ENCODE peak calls at places on chromosome 20, in seven cellular contexts. One of them, this sample, is unnamed.
A peak's percentile ranks its signal among the peaks of the same experiment; 100 is the strongest.

GRCh38 chr20:51013577-51014330 is 9.2 kb downstream of the KCNG1 start:
- DNase-seq in HFF-Myc: no peak
- DNase-seq in NCI-H1092: no peak
- DNase-seq in tibial artery: no peak
- DNase-seq in midbrain: no peak
- DNase-seq in stimulated activated effector memory CD8-positive, alpha-beta T cell treated with anti-CD3 and anti-CD28 coated beads, Interleukin-12 subunit alpha, Interleukin-12 subunit beta, amount 100 ng/mL, for 72 hours: no peak
- DNase-seq in D341Med: no peak
- DNase-seq in this sample: peak; percentile 17

GRCh38 chr20:46182271-46182670 is 64.2 kb downstream of the CD40 start:
- DNase-seq in HFF-Myc: no peak
- DNase-seq in stimulated activated effector memory CD8-positive, alpha-beta T cell treated with anti-CD3 and anti-CD28 coated beads, Interleukin-12 subunit alpha, Interleukin-12 subunit beta, amount 100 ng/mL, for 72 hours: no peak
- DNase-seq in tibial artery: no peak
- DNase-seq in NCI-H1092: no peak
- DNase-seq in D341Med: no peak
- DNase-seq in midbrain: no peak
- DNase-seq in this sample: no peak

GRCh38 chr20:35702051-35702823 is 3.0 kb downstream of the ROMO1 start:
- DNase-seq in midbrain: no peak
- DNase-seq in D341Med: no peak
- DNase-seq in stimulated activated effector memory CD8-positive, alpha-beta T cell treated with anti-CD3 and anti-CD28 coated beads, Interleukin-12 subunit alpha, Interleukin-12 subunit beta, amount 100 ng/mL, for 72 hours: no peak
- DNase-seq in NCI-H1092: no peak
- DNase-seq in HFF-Myc: peak; percentile 59
- DNase-seq in tibial artery: no peak
- DNase-seq in this sample: peak; percentile 57

GRCh38 chr20:63451821-63452220 is 20.6 kb downstream of the KCNQ2 start:
- DNase-seq in HFF-Myc: no peak
- DNase-seq in NCI-H1092: no peak
- DNase-seq in stimulated activated effector memory CD8-positive, alpha-beta T cell treated with anti-CD3 and anti-CD28 coated beads, Interleukin-12 subunit alpha, Interleukin-12 subunit beta, amount 100 ng/mL, for 72 hours: no peak
- DNase-seq in tibial artery: no peak
- DNase-seq in D341Med: no peak
- DNase-seq in midbrain: no peak
- DNase-seq in this sample: no peak

GRCh38 chr20:9506964-9507369 is 7.4 kb upstream of the LAMP5 start:
- DNase-seq in midbrain: no peak
- DNase-seq in NCI-H1092: no peak
- DNase-seq in tibial artery: no peak
- DNase-seq in stimulated activated effector memory CD8-positive, alpha-beta T cell treated with anti-CD3 and anti-CD28 coated beads, Interleukin-12 subunit alpha, Interleukin-12 subunit beta, amount 100 ng/mL, for 72 hours: no peak
- DNase-seq in D341Med: no peak
- DNase-seq in HFF-Myc: no peak
- DNase-seq in this sample: no peak

GRCh38 chr20:36836591-36837329 is 39.2 kb upstream of the TLDC2 start:
- DNase-seq in D341Med: peak; percentile 74
- DNase-seq in NCI-H1092: peak; percentile 17
- DNase-seq in midbrain: peak; percentile 58
- DNase-seq in stimulated activated effector memory CD8-positive, alpha-beta T cell treated with anti-CD3 and anti-CD28 coated beads, Interleukin-12 subunit alpha, Interleukin-12 subunit beta, amount 100 ng/mL, for 72 hours: peak; percentile 73
- DNase-seq in HFF-Myc: no peak
- DNase-seq in tibial artery: no peak
- DNase-seq in this sample: peak; percentile 90

GRCh38 chr20:37257993-37258392 is 3.6 kb downstream of the GHRH start:
- DNase-seq in NCI-H1092: no peak
- DNase-seq in D341Med: no peak
- DNase-seq in tibial artery: no peak
- DNase-seq in HFF-Myc: no peak
- DNase-seq in midbrain: no peak
- DNase-seq in stimulated activated effector memory CD8-positive, alpha-beta T cell treated with anti-CD3 and anti-CD28 coated beads, Interleukin-12 subunit alpha, Interleukin-12 subunit beta, amount 100 ng/mL, for 72 hours: no peak
- DNase-seq in this sample: no peak

GRCh38 chr20:25279403-25279802 is 31.5 kb downstream of the PYGB start:
- DNase-seq in D341Med: no peak
- DNase-seq in tibial artery: no peak
- DNase-seq in stimulated activated effector memory CD8-positive, alpha-beta T cell treated with anti-CD3 and anti-CD28 coated beads, Interleukin-12 subunit alpha, Interleukin-12 subunit beta, amount 100 ng/mL, for 72 hours: no peak
- DNase-seq in HFF-Myc: no peak
- DNase-seq in midbrain: no peak
- DNase-seq in NCI-H1092: no peak
- DNase-seq in this sample: peak; percentile 8

GRCh38 chr20:1952737-1953530 is 40.9 kb downstream of the PDYN start:
- DNase-seq in tibial artery: no peak
- DNase-seq in midbrain: no peak
- DNase-seq in stimulated activated effector memory CD8-positive, alpha-beta T cell treated with anti-CD3 and anti-CD28 coated beads, Interleukin-12 subunit alpha, Interleukin-12 subunit beta, amount 100 ng/mL, for 72 hours: no peak
- DNase-seq in NCI-H1092: no peak
- DNase-seq in HFF-Myc: no peak
- DNase-seq in D341Med: no peak
- DNase-seq in this sample: no peak

GRCh38 chr20:57698191-57698866 is 11.5 kb downstream of the PMEPA1 start:
- DNase-seq in D341Med: no peak
- DNase-seq in midbrain: no peak
- DNase-seq in NCI-H1092: no peak
- DNase-seq in HFF-Myc: peak; percentile 93
- DNase-seq in tibial artery: no peak
- DNase-seq in stimulated activated effector memory CD8-positive, alpha-beta T cell treated with anti-CD3 and anti-CD28 coated beads, Interleukin-12 subunit alpha, Interleukin-12 subunit beta, amount 100 ng/mL, for 72 hours: peak; percentile 78
- DNase-seq in this sample: no peak

GRCh38 chr20:62906647-62907375 is 19.5 kb downstream of the DIDO1 start:
- DNase-seq in D341Med: no peak
- DNase-seq in stimulated activated effector memory CD8-positive, alpha-beta T cell treated with anti-CD3 and anti-CD28 coated beads, Interleukin-12 subunit alpha, Interleukin-12 subunit beta, amount 100 ng/mL, for 72 hours: no peak
- DNase-seq in midbrain: no peak
- DNase-seq in tibial artery: no peak
- DNase-seq in HFF-Myc: no peak
- DNase-seq in NCI-H1092: no peak
- DNase-seq in this sample: no peak

GRCh38 chr20:34578521-34579147 is 20.1 kb downstream of the MAP1LC3A start:
- DNase-seq in midbrain: peak; percentile 14
- DNase-seq in stimulated activated effector memory CD8-positive, alpha-beta T cell treated with anti-CD3 and anti-CD28 coated beads, Interleukin-12 subunit alpha, Interleukin-12 subunit beta, amount 100 ng/mL, for 72 hours: no peak
- DNase-seq in HFF-Myc: no peak
- DNase-seq in D341Med: no peak
- DNase-seq in tibial artery: no peak
- DNase-seq in NCI-H1092: no peak
- DNase-seq in this sample: no peak

GRCh38 chr20:60242836-60243520 is 284.8 kb downstream of the CDH26 start:
- DNase-seq in tibial artery: no peak
- DNase-seq in midbrain: no peak
- DNase-seq in stimulated activated effector memory CD8-positive, alpha-beta T cell treated with anti-CD3 and anti-CD28 coated beads, Interleukin-12 subunit alpha, Interleukin-12 subunit beta, amount 100 ng/mL, for 72 hours: no peak
- DNase-seq in NCI-H1092: no peak
- DNase-seq in HFF-Myc: no peak
- DNase-seq in D341Med: no peak
- DNase-seq in this sample: no peak

GRCh38 chr20:62172666-62173065 is 10.2 kb upstream of the MTG2 start:
- DNase-seq in stimulated activated effector memory CD8-positive, alpha-beta T cell treated with anti-CD3 and anti-CD28 coated beads, Interleukin-12 subunit alpha, Interleukin-12 subunit beta, amount 100 ng/mL, for 72 hours: no peak
- DNase-seq in tibial artery: no peak
- DNase-seq in NCI-H1092: no peak
- DNase-seq in HFF-Myc: no peak
- DNase-seq in D341Med: no peak
- DNase-seq in midbrain: no peak
- DNase-seq in this sample: peak; percentile 41

GRCh38 chr20:44700306-44700705 is 14.9 kb upstream of the CCN5 start:
- DNase-seq in midbrain: no peak
- DNase-seq in D341Med: no peak
- DNase-seq in NCI-H1092: peak; percentile 23
- DNase-seq in tibial artery: no peak
- DNase-seq in stimulated activated effector memory CD8-positive, alpha-beta T cell treated with anti-CD3 and anti-CD28 coated beads, Interleukin-12 subunit alpha, Interleukin-12 subunit beta, amount 100 ng/mL, for 72 hours: no peak
- DNase-seq in HFF-Myc: no peak
- DNase-seq in this sample: no peak

GRCh38 chr20:35575958-35576357 is 34.1 kb downstream of the ERGIC3 start:
- DNase-seq in D341Med: no peak
- DNase-seq in stimulated activated effector memory CD8-positive, alpha-beta T cell treated with anti-CD3 and anti-CD28 coated beads, Interleukin-12 subunit alpha, Interleukin-12 subunit beta, amount 100 ng/mL, for 72 hours: no peak
- DNase-seq in HFF-Myc: no peak
- DNase-seq in tibial artery: no peak
- DNase-seq in NCI-H1092: no peak
- DNase-seq in midbrain: no peak
- DNase-seq in this sample: no peak

GRCh38 chr20:10419550-10420133 is 14.4 kb downstream of the MKKS start:
- DNase-seq in midbrain: no peak
- DNase-seq in HFF-Myc: no peak
- DNase-seq in NCI-H1092: no peak
- DNase-seq in D341Med: no peak
- DNase-seq in stimulated activated effector memory CD8-positive, alpha-beta T cell treated with anti-CD3 and anti-CD28 coated beads, Interleukin-12 subunit alpha, Interleukin-12 subunit beta, amount 100 ng/mL, for 72 hours: no peak
- DNase-seq in tibial artery: no peak
- DNase-seq in this sample: no peak

GRCh38 chr20:53760025-53760441 is 166.4 kb upstream of the ZNF217 start:
- DNase-seq in HFF-Myc: no peak
- DNase-seq in tibial artery: no peak
- DNase-seq in stimulated activated effector memory CD8-positive, alpha-beta T cell treated with anti-CD3 and anti-CD28 coated beads, Interleukin-12 subunit alpha, Interleukin-12 subunit beta, amount 100 ng/mL, for 72 hours: no peak
- DNase-seq in midbrain: no peak
- DNase-seq in D341Med: no peak
- DNase-seq in NCI-H1092: no peak
- DNase-seq in this sample: no peak

GRCh38 chr20:56440346-56441007 is 27.9 kb upstream of the RTF2 start:
- DNase-seq in HFF-Myc: no peak
- DNase-seq in NCI-H1092: no peak
- DNase-seq in midbrain: no peak
- DNase-seq in tibial artery: no peak
- DNase-seq in D341Med: no peak
- DNase-seq in stimulated activated effector memory CD8-positive, alpha-beta T cell treated with anti-CD3 and anti-CD28 coated beads, Interleukin-12 subunit alpha, Interleukin-12 subunit beta, amount 100 ng/mL, for 72 hours: peak; percentile 75
- DNase-seq in this sample: no peak

GRCh38 chr20:11387189-11387754 is 530.4 kb upstream of the BTBD3 start:
- DNase-seq in HFF-Myc: peak; percentile 52
- DNase-seq in D341Med: no peak
- DNase-seq in tibial artery: no peak
- DNase-seq in NCI-H1092: no peak
- DNase-seq in stimulated activated effector memory CD8-positive, alpha-beta T cell treated with anti-CD3 and anti-CD28 coated beads, Interleukin-12 subunit alpha, Interleukin-12 subunit beta, amount 100 ng/mL, for 72 hours: no peak
- DNase-seq in midbrain: no peak
- DNase-seq in this sample: no peak

GRCh38 chr20:49668181-49668877 is 45.3 kb downstream of the B4GALT5 start:
- DNase-seq in midbrain: no peak
- DNase-seq in D341Med: no peak
- DNase-seq in stimulated activated effector memory CD8-positive, alpha-beta T cell treated with anti-CD3 and anti-CD28 coated beads, Interleukin-12 subunit alpha, Interleukin-12 subunit beta, amount 100 ng/mL, for 72 hours: peak; percentile 85
- DNase-seq in HFF-Myc: no peak
- DNase-seq in NCI-H1092: no peak
- DNase-seq in tibial artery: no peak
- DNase-seq in this sample: peak; percentile 89